ENCODE peak calls at places on chromosomes 2 and 18, in seven cellular contexts. Z is CD4-positive, alpha-beta T cell; P is neural crest cell; T is hepatocyte; N is osteocyte; J is K562; E is OCI-LY7. R is an unnamed sample.

GRCh38 chr2:142880275-142880674 is 2.8 kb downstream of the KYNU start:
- DNase-seq in Z (no peak), P (no peak), T (no peak), N (no peak), J (no peak), E (no peak), R (no peak)

GRCh38 chr2:203673933-203674332 is 32.5 kb upstream of the CD28 start:
- DNase-seq in Z (no peak), P (no peak), T (no peak), N (no peak), J (no peak), E (peak), R (peak)

GRCh38 chr2:114139542-114139941 is 249.7 kb downstream of the ACTR3 start:
- DNase-seq in Z (no peak), P (no peak), T (no peak), N (no peak), J (no peak), E (no peak), R (no peak)

GRCh38 chr2:190864375-190864774 is 16.2 kb upstream of the GLS start:
- DNase-seq in Z (no peak), P (no peak), T (no peak), N (no peak), J (no peak), E (no peak), R (no peak)

GRCh38 chr2:44342854-44343253 is 18.4 kb downstream of the PREPL start:
- DNase-seq in Z (no peak), P (no peak), T (peak), N (no peak), J (no peak), E (peak), R (no peak)

GRCh38 chr18:24177499-24178133 is 38.8 kb downstream of the CABYR start:
- DNase-seq in Z (no peak), P (no peak), T (no peak), N (no peak), J (no peak), E (no peak), R (no peak)

GRCh38 chr2:197159681-197160211 is 150.8 kb downstream of the ANKRD44 start:
- DNase-seq in Z (no peak), P (no peak), T (no peak), N (no peak), J (no peak), E (no peak), R (no peak)

GRCh38 chr2:191790737-191791136 is 56.2 kb downstream of the CAVIN2 start:
- DNase-seq in Z (no peak), P (no peak), T (no peak), N (no peak), J (no peak), E (no peak), R (no peak)

GRCh38 chr2:29042581-29043075 is 31.7 kb downstream of the PCARE start:
- DNase-seq in Z (no peak), P (no peak), T (no peak), N (no peak), J (no peak), E (no peak), R (no peak)

GRCh38 chr18:21359746-21360145 is 117.7 kb downstream of the GREB1L start:
- DNase-seq in Z (no peak), P (no peak), T (no peak), N (no peak), J (no peak), E (no peak), R (no peak)

GRCh38 chr2:102046135-102046901 is 54.6 kb downstream of the IL1R2 start:
- DNase-seq in Z (no peak), P (no peak), T (no peak), N (no peak), J (no peak), E (no peak), R (no peak)

GRCh38 chr2:86214503-86214832 is 15.2 kb downstream of the MRPL35 start:
- DNase-seq in Z (no peak), P (no peak), T (no peak), N (no peak), J (no peak), E (no peak), R (no peak)

GRCh38 chr2:12334289-12335003 is 382.3 kb upstream of the TRIB2 start:
- DNase-seq in Z (no peak), P (no peak), T (no peak), N (no peak), J (no peak), E (no peak), R (no peak)

GRCh38 chr2:26355038-26355995 is 8.7 kb upstream of the ADGRF3 start:
- DNase-seq in Z (no peak), P (no peak), T (peak), N (no peak), J (peak), E (no peak), R (no peak)

GRCh38 chr2:69667805-69668382 is 24.4 kb upstream of the AAK1 start:
- DNase-seq in Z (no peak), P (no peak), T (peak), N (no peak), J (no peak), E (no peak), R (no peak)

GRCh38 chr2:74532222-74532621 is 2.5 kb downstream of the HTRA2 start:
- DNase-seq in Z (no peak), P (no peak), T (no peak), N (no peak), J (no peak), E (peak), R (no peak)

GRCh38 chr2:151869296-151869695 is 41.1 kb upstream of the ARL5A start:
- DNase-seq in Z (no peak), P (no peak), T (no peak), N (no peak), J (no peak), E (no peak), R (no peak)

GRCh38 chr18:36366994-36367839 is 69.7 kb downstream of the FHOD3 start:
- DNase-seq in Z (no peak), P (no peak), T (no peak), N (no peak), J (no peak), E (no peak), R (no peak)

GRCh38 chr2:208570851-208571763 is 164.5 kb downstream of the PTH2R start:
- DNase-seq in Z (no peak), P (no peak), T (peak), N (no peak), J (peak), E (no peak), R (no peak)
- TF ChIP-seq CTCF in Z (no peak), P (peak), T (peak), N (peak), J (peak), E (peak), R (no peak)

GRCh38 chr2:161988589-161988988 is 85.4 kb downstream of the DPP4 start:
- DNase-seq in Z (no peak), P (no peak), T (no peak), N (no peak), J (no peak), E (no peak), R (no peak)
- TF ChIP-seq CTCF in Z (no peak), P (peak), T (no peak), N (no peak), J (peak), E (peak), R (no peak)

GRCh38 chr2:21627938-21628337 is 504.2 kb downstream of the TDRD15 start:
- DNase-seq in Z (no peak), P (no peak), T (no peak), N (no peak), J (no peak), E (no peak), R (no peak)
- TF ChIP-seq CTCF in Z (no peak), P (no peak), T (peak), N (no peak), J (no peak), E (no peak), R (no peak)

GRCh38 chr2:39119732-39120520 is 925 bp downstream of the SOS1 start:
- DNase-seq in Z (peak), P (peak), T (peak), N (peak), J (peak), E (peak), R (peak)
- TF ChIP-seq CTCF in Z (no peak), P (no peak), T (peak), N (peak), J (peak), E (peak), R (peak)

DNA sequence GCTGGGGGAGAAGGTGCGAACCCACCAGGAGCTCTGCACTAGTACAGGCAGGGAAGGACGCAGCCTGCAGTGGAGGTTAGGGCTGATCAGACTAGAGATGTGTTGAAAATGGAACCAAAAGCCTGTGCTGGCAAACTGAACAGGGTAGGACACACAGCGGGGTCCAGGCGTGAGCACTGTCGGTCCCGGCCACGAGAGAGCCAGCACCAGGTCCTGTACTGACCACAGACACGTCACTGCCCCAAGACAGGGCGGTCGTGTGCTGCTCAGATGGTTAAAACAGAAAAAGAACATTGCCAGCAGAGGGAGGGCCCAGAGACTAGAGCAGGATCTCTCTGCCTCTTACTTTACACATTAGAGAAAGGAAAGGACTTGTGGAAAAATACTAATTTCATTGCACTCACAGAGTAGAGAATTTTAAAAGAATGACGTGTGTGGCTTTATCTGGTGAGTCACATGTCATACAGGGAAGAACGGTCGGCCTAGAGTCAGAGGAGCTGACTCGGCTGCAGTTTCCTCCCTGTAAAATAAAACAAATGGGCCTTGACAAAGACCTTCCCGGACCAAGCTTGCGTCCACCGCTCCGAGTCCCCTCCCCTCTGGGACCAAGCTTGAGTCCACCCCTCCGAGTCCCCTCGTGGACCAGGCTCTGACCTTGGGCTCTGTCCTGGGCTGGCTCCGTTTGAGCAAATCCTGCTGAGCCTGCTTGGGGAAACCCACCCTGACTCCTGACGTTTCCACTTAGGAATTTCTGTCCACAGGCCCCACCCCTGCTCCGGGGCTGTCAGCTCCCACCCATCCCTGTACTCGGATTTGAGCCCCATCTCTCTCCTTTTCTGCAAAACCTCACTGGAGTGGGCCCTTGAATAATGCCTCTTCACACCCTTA is 16.7 kb upstream of the ADI1 start:
- DNase-seq in Z (no peak), P (no peak), T (peak), N (no peak), J (peak), E (peak), R (no peak)
- TF ChIP-seq CTCF in Z (no peak), P (no peak), T (peak), N (peak), J (peak), E (peak), R (no peak)

GRCh38 chr2:167342769-167343168 is 454.5 kb downstream of the XIRP2 start:
- DNase-seq in Z (no peak), P (no peak), T (no peak), N (no peak), J (no peak), E (no peak), R (no peak)
- TF ChIP-seq CTCF in Z (no peak), P (peak), T (peak), N (peak), J (no peak), E (peak), R (no peak)

DNA sequence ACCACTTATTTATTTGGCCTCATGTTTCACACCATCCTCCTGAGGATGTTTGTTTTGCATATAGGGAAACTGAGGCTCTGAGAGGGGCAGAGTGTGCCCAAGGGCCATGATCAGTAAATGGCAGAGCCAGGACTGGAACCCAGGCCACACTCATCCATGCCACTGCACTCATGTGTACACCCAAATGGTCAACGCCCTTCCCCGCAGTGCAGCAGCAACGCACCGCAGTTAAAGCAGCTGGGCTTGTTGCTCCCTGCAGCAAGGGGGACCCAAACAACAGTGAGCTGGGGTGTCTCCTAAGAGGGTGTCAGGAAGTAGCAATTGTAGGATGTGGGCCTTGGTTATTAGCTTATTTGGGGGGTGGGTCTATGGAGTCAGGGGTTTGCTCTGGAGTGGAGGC is 36.6 kb downstream of the ZAP70 start:
- DNase-seq in Z (no peak), P (no peak), T (no peak), N (no peak), J (no peak), E (no peak), R (no peak)
- TF ChIP-seq CTCF in Z (no peak), P (no peak), T (no peak), N (no peak), J (no peak), E (no peak), R (no peak)

GRCh38 chr2:46327627-46328026 is 30.4 kb downstream of the EPAS1 start:
- DNase-seq in Z (no peak), P (no peak), T (no peak), N (no peak), J (peak), E (no peak), R (no peak)
- TF ChIP-seq CTCF in Z (no peak), P (peak), T (no peak), N (peak), J (peak), E (peak), R (no peak)

DNA sequence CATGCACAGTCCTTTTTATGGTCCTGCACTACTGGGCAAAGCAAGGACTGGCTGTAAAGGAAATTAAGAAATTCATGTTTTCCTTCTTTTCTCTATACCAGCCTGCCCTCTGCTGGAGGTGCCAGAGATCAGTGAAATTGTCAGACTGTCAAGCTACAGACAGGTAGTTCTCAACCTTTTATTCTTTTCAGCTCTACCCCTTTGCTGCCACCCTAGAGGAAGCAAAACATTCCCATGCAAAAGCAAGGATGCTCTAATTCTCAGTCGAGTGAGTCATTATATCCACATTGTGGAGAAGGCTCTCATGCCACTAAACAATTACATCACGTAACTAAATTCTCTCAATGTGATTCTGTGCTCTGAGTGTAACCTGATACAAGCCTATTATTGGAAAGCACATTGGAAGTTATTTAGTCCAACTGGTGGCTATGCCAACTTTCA is 25.0 kb upstream of the RAPGEF4 start:
- DNase-seq in Z (peak), P (peak), T (peak), N (no peak), J (peak), E (peak), R (peak)
- TF ChIP-seq CTCF in Z (peak), P (peak), T (peak), N (peak), J (peak), E (peak), R (peak)

DNA sequence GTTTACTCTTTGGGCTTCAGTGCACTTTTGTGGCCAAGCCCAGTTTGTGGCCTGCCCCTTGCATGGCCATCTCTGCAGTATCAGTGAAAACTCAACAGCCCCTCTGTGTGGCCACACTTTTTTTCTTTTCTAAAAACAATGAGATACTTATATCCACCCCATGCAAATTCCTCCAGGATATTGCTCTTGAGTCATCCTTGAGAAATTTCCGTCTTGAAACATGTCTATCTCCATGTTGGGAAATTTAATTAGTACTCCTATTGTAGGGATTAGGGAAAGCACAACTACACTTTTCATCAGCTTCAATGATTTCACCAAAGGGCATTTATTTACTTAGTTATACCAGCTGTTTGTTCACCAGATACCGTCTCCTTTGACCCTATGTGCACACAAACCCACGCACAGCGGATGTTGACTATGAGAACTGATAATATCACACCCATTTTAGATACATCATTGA is 993.1 kb downstream of the TSN start:
- DNase-seq in Z (no peak), P (no peak), T (peak), N (no peak), J (no peak), E (no peak), R (no peak)
- TF ChIP-seq CTCF in Z (no peak), P (no peak), T (peak), N (peak), J (no peak), E (no peak), R (no peak)